ENCODE peak calls at places on chromosomes 16 and 17, in four cellular contexts. I is EH, Q is GM23248, N is NB4. H is an unnamed sample.

GRCh38 chr17:3381957-3382356 is 4.2 kb downstream of the OR3A2 start:
- DNase-seq in I (no peak), Q (no peak), N (no peak), H (no peak)

GRCh38 chr16:21001262-21001661 is 100.7 kb downstream of the LYRM1 start:
- DNase-seq in I (peak), Q (peak), N (peak), H (peak)

GRCh38 chr16:52463904-52464303 is 83.0 kb downstream of the TOX3 start:
- DNase-seq in I (no peak), Q (no peak), N (no peak), H (no peak)

GRCh38 chr17:65741690-65742089 is 180.2 kb upstream of the AXIN2 start:
- DNase-seq in I (no peak), Q (no peak), N (no peak), H (no peak)

GRCh38 chr16:57128787-57129389 is 36.5 kb downstream of the CPNE2 start:
- DNase-seq in I (no peak), Q (no peak), N (no peak), H (no peak)

GRCh38 chr17:50346313-50347086 is 574 bp downstream of the XYLT2 start:
- DNase-seq in I (peak), Q (peak), N (peak), H (no peak)

GRCh38 chr16:84843149-84844048 is 23.6 kb downstream of the CRISPLD2 start:
- DNase-seq in I (no peak), Q (no peak), N (peak), H (no peak)

GRCh38 chr17:57954421-57955182 is 610 bp downstream of the CUEDC1 start:
- DNase-seq in I (peak), Q (peak), N (no peak), H (no peak)

GRCh38 chr16:70160388-70160787 is 13.2 kb upstream of the CLEC18C start:
- DNase-seq in I (no peak), Q (no peak), N (no peak), H (no peak)

GRCh38 chr17:81200695-81201580 is 21.8 kb downstream of the CEP131 start:
- DNase-seq in I (peak), Q (peak), N (peak), H (peak)

GRCh38 chr16:14529010-14529669 is 100.9 kb downstream of the PARN start:
- DNase-seq in I (peak), Q (peak), N (peak), H (peak)

GRCh38 chr17:59124665-59125064 is 18.0 kb upstream of the TRIM37 start:
- DNase-seq in I (no peak), Q (no peak), N (no peak), H (no peak)

GRCh38 chr16:30541502-30542329 is 7.1 kb upstream of the ZNF747 start:
- DNase-seq in I (peak), Q (peak), N (no peak), H (peak)

GRCh38 chr17:66625321-66625767 is 209.6 kb upstream of the CACNG5 start:
- DNase-seq in I (peak), Q (peak), N (peak), H (peak)

GRCh38 chr17:58085039-58085715 is 2.0 kb downstream of the DYNLL2 start:
- DNase-seq in I (peak), Q (peak), N (no peak), H (no peak)

GRCh38 chr17:15662726-15663125 is 21.4 kb downstream of the TRIM16 start:
- DNase-seq in I (no peak), Q (no peak), N (no peak), H (no peak)

GRCh38 chr17:38705523-38705802 is 390 bp downstream of the MLLT6 start:
- DNase-seq in I (no peak), Q (peak), N (no peak), H (no peak)

GRCh38 chr16:7321661-7322060 is 11.0 kb upstream of the RBFOX1 start:
- DNase-seq in I (no peak), Q (no peak), N (peak), H (no peak)

GRCh38 chr16:66523861-66524354 is 26.0 kb downstream of the TK2 start:
- DNase-seq in I (no peak), Q (no peak), N (peak), H (no peak)

GRCh38 chr16:78493573-78493972 is 394.1 kb downstream of the WWOX start:
- DNase-seq in I (no peak), Q (no peak), N (no peak), H (no peak)

GRCh38 chr16:62882552-62883221 is 846.4 kb upstream of the CDH8 start:
- DNase-seq in I (no peak), Q (no peak), N (no peak), H (no peak)

GRCh38 chr17:57424777-57425188 is 168.5 kb downstream of the MSI2 start:
- DNase-seq in I (peak), Q (no peak), N (peak), H (peak)

GRCh38 chr16:149024-149675 is 3.3 kb upstream of the HBZ start:
- DNase-seq in I (peak), Q (peak), N (no peak), H (peak)

GRCh38 chr17:44049294-44050080 is 17.0 kb downstream of the LSM12 start:
- DNase-seq in I (no peak), Q (no peak), N (no peak), H (no peak)

GRCh38 chr17:4232168-4232813 is 31.5 kb downstream of the ANKFY1 start:
- DNase-seq in I (peak), Q (peak), N (peak), H (peak)

GRCh38 chr17:34146440-34147043 is 108.5 kb upstream of the CCL2 start:
- DNase-seq in I (no peak), Q (no peak), N (peak), H (no peak)

GRCh38 chr16:89146211-89147005 is 25.1 kb upstream of the CDH15 start:
- DNase-seq in I (no peak), Q (no peak), N (no peak), H (no peak)

GRCh38 chr16:69711115-69711740 is 15.1 kb downstream of the NQO1 start:
- DNase-seq in I (peak), Q (peak), N (no peak), H (peak)

GRCh38 chr17:57600092-57600491 is 145.0 kb downstream of the CCDC182 start:
- DNase-seq in I (peak), Q (no peak), N (peak), H (no peak)

GRCh38 chr16:26161461-26162180 is 469.9 kb downstream of the HS3ST4 start:
- DNase-seq in I (no peak), Q (no peak), N (no peak), H (no peak)

GRCh38 chr16:23008041-23008440 is 141.2 kb downstream of the USP31 start:
- DNase-seq in I (no peak), Q (no peak), N (no peak), H (no peak)

GRCh38 chr16:67024384-67024896 is 4.5 kb upstream of the CBFB start:
- DNase-seq in I (no peak), Q (peak), N (no peak), H (no peak)